ENCODE peak calls at places on chromosomes 7 and 10, in seven cellular contexts. Q is HCT116, L is SK-N-SH, Z is HepG2, F is H1, E is K562, K is GM12878. R is an unnamed sample.

GRCh38 chr7:35261476-35262285 is 7.8 kb upstream of the TBX20 start:
- DNase-seq in K (no peak), E (no peak), Q (no peak), Z (no peak), L (no peak), F (no peak), R (no peak)

GRCh38 chr7:122885583-122886356 is 490 bp downstream of the CADPS2 start:
- DNase-seq in Z (peak; percentile 34), K (no peak), L (peak; percentile 79), E (peak; percentile 24), Q (no peak), F (no peak), R (peak; percentile 67)

GRCh38 chr7:65798111-65799075 is 74.5 kb upstream of the VKORC1L1 start:
- DNase-seq in L (no peak), K (peak; percentile 67), Z (no peak), Q (no peak), F (no peak), E (no peak), R (no peak)

GRCh38 chr7:118280319-118281012 is 56.0 kb downstream of the ANKRD7 start:
- DNase-seq in Q (no peak), L (no peak), K (no peak), E (no peak), F (no peak), Z (no peak), R (no peak)

GRCh38 chr7:150778738-150779301 is 21.3 kb downstream of the TMEM176B start:
- DNase-seq in L (peak; percentile 78), Q (peak; percentile 68), Z (peak; percentile 46), E (peak; percentile 80), F (peak; percentile 41), K (no peak), R (peak; percentile 69)

GRCh38 chr7:102974366-102975236 is 61.8 kb downstream of the LRRC17 start:
- DNase-seq in Q (no peak), L (no peak), E (peak; percentile 65), Z (no peak), K (no peak), F (no peak), R (no peak)

GRCh38 chr10:132865236-132865635 is 77.1 kb downstream of the CFAP46 start:
- DNase-seq in Q (no peak), F (no peak), E (no peak), L (no peak), K (no peak), Z (no peak), R (no peak)

GRCh38 chr10:33706191-33706590 is 371.7 kb upstream of the NRP1 start:
- DNase-seq in F (no peak), K (no peak), Q (no peak), Z (no peak), E (no peak), L (no peak), R (no peak)

GRCh38 chr7:78172138-78172887 is 373.7 kb downstream of the PHTF2 start:
- DNase-seq in L (no peak), Z (no peak), F (no peak), E (no peak), K (no peak), Q (no peak), R (no peak)

GRCh38 chr7:16754869-16755317 is 1.3 kb downstream of the TSPAN13 start:
- DNase-seq in F (no peak), K (no peak), Q (no peak), E (no peak), Z (no peak), L (no peak), R (no peak)

GRCh38 chr10:11178606-11179221 is 161.0 kb downstream of the CELF2 start:
- DNase-seq in E (peak; percentile 84), F (no peak), Q (no peak), Z (no peak), K (peak; percentile 98), L (peak; percentile 21), R (no peak)

GRCh38 chr7:88202799-88203198 is 17.0 kb downstream of the SRI start:
- DNase-seq in Z (no peak), E (no peak), L (no peak), Q (no peak), F (no peak), K (no peak), R (no peak)

GRCh38 chr10:127302343-127302742 is 106.0 kb upstream of the INSYN2A start:
- DNase-seq in Z (peak; percentile 43), Q (no peak), K (no peak), F (no peak), E (no peak), L (no peak), R (no peak)

GRCh38 chr10:105063796-105064195 is 422.7 kb downstream of the SORCS3 start:
- DNase-seq in K (no peak), Q (peak; percentile 2), L (peak; percentile 52), Z (peak; percentile 5), F (peak; percentile 38), E (peak; percentile 7), R (peak; percentile 4)

GRCh38 chr7:74097937-74098614 is 14.5 kb downstream of the LIMK1 start:
- DNase-seq in E (no peak), K (no peak), Q (no peak), Z (no peak), L (peak; percentile 67), F (no peak), R (no peak)

GRCh38 chr10:69939481-69939880 is 113.2 kb upstream of the MACROH2A2 start:
- DNase-seq in E (no peak), F (no peak), Q (no peak), L (no peak), K (no peak), Z (no peak), R (no peak)

GRCh38 chr7:116934580-116934979 is 18.7 kb upstream of the ST7 start:
- DNase-seq in F (no peak), L (no peak), E (no peak), Z (no peak), Q (no peak), K (no peak), R (no peak)

GRCh38 chr10:98344589-98345038 is 70.4 kb downstream of the PYROXD2 start:
- DNase-seq in K (no peak), L (no peak), Q (no peak), F (no peak), E (no peak), Z (no peak), R (no peak)

GRCh38 chr10:21976739-21977138 is 26.8 kb downstream of the DNAJC1 start:
- DNase-seq in L (no peak), K (no peak), F (peak; percentile 27), E (no peak), Z (no peak), Q (no peak), R (no peak)

GRCh38 chr10:34739915-34740314 is 75.2 kb downstream of the PARD3 start:
- DNase-seq in Z (no peak), L (no peak), K (no peak), F (peak; percentile 58), Q (no peak), E (no peak), R (no peak)

GRCh38 chr10:34744590-34744989 is 70.5 kb downstream of the PARD3 start:
- DNase-seq in Z (no peak), Q (no peak), L (peak; percentile 54), K (no peak), F (no peak), E (no peak), R (no peak)

GRCh38 chr10:34743804-34744203 is 71.3 kb downstream of the PARD3 start:
- DNase-seq in Z (no peak), E (no peak), L (peak; percentile 69), F (no peak), K (no peak), Q (no peak), R (no peak)

GRCh38 chr10:34740321-34740720 is 74.8 kb downstream of the PARD3 start:
- DNase-seq in K (no peak), E (no peak), Z (no peak), L (no peak), F (no peak), Q (no peak), R (no peak)

DNA sequence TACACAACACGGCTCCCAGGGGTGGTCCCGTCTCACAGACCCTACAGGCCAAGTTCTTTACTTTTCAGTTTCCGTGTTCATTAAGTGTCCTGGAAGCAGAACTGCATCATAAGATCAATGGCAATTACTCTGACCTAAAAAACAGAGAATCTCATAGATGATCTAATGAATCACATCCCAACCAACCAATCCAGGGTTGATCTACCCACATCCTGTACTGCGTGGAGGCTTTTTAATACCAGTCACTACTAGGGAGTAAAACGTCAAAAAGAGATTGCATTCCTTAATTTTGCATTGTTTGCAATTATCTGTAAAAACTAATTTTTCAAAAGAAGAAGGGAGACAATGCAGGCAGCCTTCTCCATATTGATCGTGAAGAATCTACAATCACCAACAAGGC is 72.6 kb downstream of the PARD3 start:
- DNase-seq in L (no peak), E (no peak), F (no peak), Z (no peak), K (no peak), Q (no peak), R (no peak)
- TF ChIP-seq JUND in L (no peak), E (no peak), F (no peak), Z (no peak), K (no peak), Q (no peak), R (no peak)

GRCh38 chr7:24290004-24290641 is 6.1 kb downstream of the NPY start:
- DNase-seq in Z (peak; percentile 60), K (peak; percentile 70), E (peak; percentile 17), F (no peak), L (peak; percentile 69), Q (peak; percentile 76), R (peak; percentile 79)
- TF ChIP-seq JUND in Z (no peak), K (peak; percentile 19), E (no peak), F (no peak), L (no peak), Q (no peak), R (no peak)

DNA sequence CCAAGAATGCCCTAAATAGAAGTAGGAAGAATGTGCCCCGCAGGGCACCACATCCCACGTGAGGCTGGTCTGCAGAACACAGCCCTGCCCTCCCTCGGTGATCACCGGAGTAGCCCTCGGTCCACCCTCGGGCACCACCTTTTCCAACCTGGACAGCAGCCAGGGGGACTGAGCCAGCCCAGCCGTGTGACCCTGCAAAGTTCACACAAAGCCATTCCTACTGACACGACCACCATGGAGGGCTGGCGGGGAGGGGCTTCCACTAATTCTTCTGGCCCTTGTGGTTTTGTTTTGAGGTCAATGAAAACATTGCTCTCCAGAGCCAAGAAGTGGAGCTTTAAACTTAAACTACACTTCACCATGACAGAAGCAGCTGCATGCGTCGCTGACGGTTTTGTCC is 132.1 kb downstream of the TCERG1L start:
- DNase-seq in L (no peak), Q (no peak), K (no peak), E (no peak), Z (no peak), F (no peak), R (no peak)
- TF ChIP-seq JUND in L (no peak), Q (no peak), K (no peak), E (no peak), Z (no peak), F (no peak), R (no peak)

GRCh38 chr7:139614886-139615285 is 91.4 kb downstream of the CLEC2L start:
- DNase-seq in E (no peak), F (no peak), K (no peak), Q (no peak), Z (no peak), L (no peak), R (no peak)

GRCh38 chr7:139618482-139619366 is 95.2 kb downstream of the CLEC2L start:
- DNase-seq in L (peak; percentile 48), F (no peak), E (peak; percentile 75), Z (peak; percentile 35), Q (peak; percentile 19), K (no peak), R (no peak)

GRCh38 chr7:139610595-139610994 is 87.1 kb downstream of the CLEC2L start:
- DNase-seq in Z (no peak), K (no peak), L (no peak), E (no peak), F (no peak), Q (no peak), R (no peak)

GRCh38 chr7:139617074-139617473 is 93.6 kb downstream of the CLEC2L start:
- DNase-seq in F (no peak), K (no peak), E (no peak), L (no peak), Z (no peak), Q (no peak), R (no peak)

GRCh38 chr7:139613971-139614411 is 90.5 kb downstream of the CLEC2L start:
- DNase-seq in K (no peak), L (no peak), Z (no peak), F (peak; percentile 9), Q (no peak), E (no peak), R (no peak)
- TF ChIP-seq JUND in K (no peak), L (no peak), Z (no peak), F (no peak), Q (no peak), E (no peak), R (no peak)